ENCODE peak calls at places on chromosomes 1 and 21, in five cellular contexts. One of them, this sample, is unnamed.

GRCh38 chr21:42578034-42578433 is 64.4 kb downstream of the SLC37A1 start:
- DNase-seq in A549: no peak
- DNase-seq in Peyer's patch: peak; percentile 39
- DNase-seq in body of pancreas: no peak
- DNase-seq in transverse colon: peak; percentile 2
- DNase-seq in this sample: no peak

GRCh38 chr1:13616234-13616633 is 32.6 kb downstream of the PDPN start:
- DNase-seq in A549: no peak
- DNase-seq in Peyer's patch: no peak
- DNase-seq in body of pancreas: no peak
- DNase-seq in transverse colon: no peak
- DNase-seq in this sample: no peak

GRCh38 chr1:229993060-229993459 is 74.0 kb upstream of the GALNT2 start:
- DNase-seq in A549: no peak
- DNase-seq in Peyer's patch: no peak
- DNase-seq in body of pancreas: no peak
- DNase-seq in transverse colon: no peak
- DNase-seq in this sample: no peak

GRCh38 chr1:231107600-231108326 is 54.1 kb upstream of the TRIM67 start:
- DNase-seq in A549: no peak
- DNase-seq in Peyer's patch: no peak
- DNase-seq in body of pancreas: no peak
- DNase-seq in transverse colon: no peak
- DNase-seq in this sample: no peak

GRCh38 chr1:52057245-52057644 is 1.1 kb downstream of the BTF3L4 start:
- DNase-seq in A549: no peak
- DNase-seq in Peyer's patch: no peak
- DNase-seq in body of pancreas: no peak
- DNase-seq in transverse colon: no peak
- DNase-seq in this sample: no peak

GRCh38 chr1:206770531-206771352 is at the start of gene IL19:
- DNase-seq in A549: no peak
- DNase-seq in Peyer's patch: no peak
- DNase-seq in body of pancreas: no peak
- DNase-seq in transverse colon: peak; percentile 18
- DNase-seq in this sample: no peak

GRCh38 chr1:89941110-89941770 is 53.7 kb upstream of the ZNF326 start:
- DNase-seq in A549: no peak
- DNase-seq in Peyer's patch: no peak
- DNase-seq in body of pancreas: no peak
- DNase-seq in transverse colon: no peak
- DNase-seq in this sample: no peak

GRCh38 chr1:18580676-18581419 is 49.8 kb upstream of the PAX7 start:
- DNase-seq in A549: no peak
- DNase-seq in Peyer's patch: no peak
- DNase-seq in body of pancreas: peak; percentile 27
- DNase-seq in transverse colon: no peak
- DNase-seq in this sample: no peak

GRCh38 chr1:162349635-162350330 is 26.9 kb downstream of the SPATA46 start:
- DNase-seq in A549: peak; percentile 64
- DNase-seq in Peyer's patch: no peak
- DNase-seq in body of pancreas: no peak
- DNase-seq in transverse colon: no peak
- DNase-seq in this sample: no peak

GRCh38 chr1:206575165-206575893 is 36.9 kb downstream of the EIF2D start:
- DNase-seq in A549: no peak
- DNase-seq in Peyer's patch: no peak
- DNase-seq in body of pancreas: no peak
- DNase-seq in transverse colon: peak; percentile 49
- DNase-seq in this sample: no peak

GRCh38 chr21:42010507-42011493 is 640 bp upstream of the ZBTB21 start:
- DNase-seq in A549: no peak
- DNase-seq in Peyer's patch: no peak
- DNase-seq in body of pancreas: peak; percentile 43
- DNase-seq in transverse colon: peak; percentile 48
- DNase-seq in this sample: peak; percentile 17

GRCh38 chr1:154996966-154997701 is 3.7 kb downstream of the LENEP start:
- DNase-seq in A549: no peak
- DNase-seq in Peyer's patch: peak; percentile 37
- DNase-seq in body of pancreas: no peak
- DNase-seq in transverse colon: no peak
- DNase-seq in this sample: no peak

GRCh38 chr1:216464489-216464888 is 41.2 kb upstream of the USH2A start:
- DNase-seq in A549: peak; percentile 6
- DNase-seq in Peyer's patch: no peak
- DNase-seq in body of pancreas: no peak
- DNase-seq in transverse colon: no peak
- DNase-seq in this sample: no peak

GRCh38 chr1:8122160-8122476 is 96.0 kb upstream of the ERRFI1 start:
- DNase-seq in A549: no peak
- DNase-seq in Peyer's patch: no peak
- DNase-seq in body of pancreas: no peak
- DNase-seq in transverse colon: no peak
- DNase-seq in this sample: no peak

GRCh38 chr1:4664095-4664494 is 9.7 kb downstream of the AJAP1 start:
- DNase-seq in A549: no peak
- DNase-seq in Peyer's patch: no peak
- DNase-seq in body of pancreas: no peak
- DNase-seq in transverse colon: no peak
- DNase-seq in this sample: no peak

GRCh38 chr1:38403667-38404066 is 357.1 kb upstream of the POU3F1 start:
- DNase-seq in A549: no peak
- DNase-seq in Peyer's patch: no peak
- DNase-seq in body of pancreas: no peak
- DNase-seq in transverse colon: no peak
- DNase-seq in this sample: no peak

GRCh38 chr1:93602101-93602500 is 79.5 kb downstream of the BCAR3 start:
- DNase-seq in A549: no peak
- DNase-seq in Peyer's patch: no peak
- DNase-seq in body of pancreas: no peak
- DNase-seq in transverse colon: no peak
- DNase-seq in this sample: no peak

GRCh38 chr1:156870734-156871133 is 10.1 kb downstream of the NTRK1 start:
- DNase-seq in A549: peak; percentile 54
- DNase-seq in Peyer's patch: no peak
- DNase-seq in body of pancreas: no peak
- DNase-seq in transverse colon: no peak
- DNase-seq in this sample: no peak

GRCh38 chr1:3066250-3066711 is 2.7 kb upstream of the PRDM16 start:
- DNase-seq in A549: peak; percentile 32
- DNase-seq in Peyer's patch: peak; percentile 51
- DNase-seq in body of pancreas: peak; percentile 88
- DNase-seq in transverse colon: peak; percentile 6
- DNase-seq in this sample: no peak

GRCh38 chr1:21291964-21292363 is 1.7 kb upstream of the ECE1 start:
- DNase-seq in A549: no peak
- DNase-seq in Peyer's patch: no peak
- DNase-seq in body of pancreas: no peak
- DNase-seq in transverse colon: no peak
- DNase-seq in this sample: no peak

GRCh38 chr1:118077331-118078055 is 107.5 kb downstream of the SPAG17 start:
- DNase-seq in A549: peak; percentile 15
- DNase-seq in Peyer's patch: no peak
- DNase-seq in body of pancreas: peak; percentile 37
- DNase-seq in transverse colon: no peak
- DNase-seq in this sample: no peak

GRCh38 chr1:14486401-14487110 is 111.9 kb upstream of the KAZN start:
- DNase-seq in A549: no peak
- DNase-seq in Peyer's patch: no peak
- DNase-seq in body of pancreas: peak; percentile 9
- DNase-seq in transverse colon: no peak
- DNase-seq in this sample: no peak

GRCh38 chr1:59219926-59220325 is 77.0 kb upstream of the FGGY start:
- DNase-seq in A549: no peak
- DNase-seq in Peyer's patch: no peak
- DNase-seq in body of pancreas: no peak
- DNase-seq in transverse colon: no peak
- DNase-seq in this sample: no peak

GRCh38 chr1:146012703-146013565 is 8.6 kb downstream of the HJV start:
- DNase-seq in A549: peak; percentile 82
- DNase-seq in Peyer's patch: no peak
- DNase-seq in body of pancreas: peak; percentile 56
- DNase-seq in transverse colon: no peak
- DNase-seq in this sample: no peak

GRCh38 chr21:41367598-41368360 is 6.0 kb downstream of the MX2 start:
- DNase-seq in A549: no peak
- DNase-seq in Peyer's patch: peak; percentile 44
- DNase-seq in body of pancreas: no peak
- DNase-seq in transverse colon: no peak
- DNase-seq in this sample: no peak

GRCh38 chr1:33057095-33057494 is 20.4 kb upstream of the AK2 start:
- DNase-seq in A549: no peak
- DNase-seq in Peyer's patch: no peak
- DNase-seq in body of pancreas: no peak
- DNase-seq in transverse colon: no peak
- DNase-seq in this sample: no peak

GRCh38 chr1:92926873-92927272 is 34.4 kb downstream of the DIPK1A start:
- DNase-seq in A549: no peak
- DNase-seq in Peyer's patch: no peak
- DNase-seq in body of pancreas: no peak
- DNase-seq in transverse colon: no peak
- DNase-seq in this sample: no peak

GRCh38 chr1:68791800-68792199 is 294.9 kb upstream of the DEPDC1 start:
- DNase-seq in A549: no peak
- DNase-seq in Peyer's patch: no peak
- DNase-seq in body of pancreas: no peak
- DNase-seq in transverse colon: no peak
- DNase-seq in this sample: no peak

GRCh38 chr1:32508751-32509140 is 30.5 kb upstream of the ZBTB8A start:
- DNase-seq in A549: no peak
- DNase-seq in Peyer's patch: no peak
- DNase-seq in body of pancreas: no peak
- DNase-seq in transverse colon: no peak
- DNase-seq in this sample: no peak

GRCh38 chr1:978069-978834 is 3.6 kb downstream of the PERM1 start:
- DNase-seq in A549: no peak
- DNase-seq in Peyer's patch: no peak
- DNase-seq in body of pancreas: no peak
- DNase-seq in transverse colon: no peak
- DNase-seq in this sample: peak; percentile 56
- TF ChIP-seq CTCF in A549: no peak
- TF ChIP-seq CTCF in Peyer's patch: no peak
- TF ChIP-seq CTCF in body of pancreas: no peak
- TF ChIP-seq CTCF in transverse colon: no peak
- TF ChIP-seq CTCF in this sample: no peak

GRCh38 chr1:244970236-244970652 is 105.9 kb upstream of the HNRNPU start:
- DNase-seq in A549: peak; percentile 90
- DNase-seq in Peyer's patch: no peak
- DNase-seq in body of pancreas: peak; percentile 81
- DNase-seq in transverse colon: no peak
- DNase-seq in this sample: peak; percentile 69
- TF ChIP-seq POLR2A in A549: peak; percentile 44
- TF ChIP-seq POLR2A in Peyer's patch: no peak
- TF ChIP-seq POLR2A in body of pancreas: peak; percentile 43
- TF ChIP-seq POLR2A in transverse colon: no peak
- TF ChIP-seq POLR2A in this sample: no peak

DNA sequence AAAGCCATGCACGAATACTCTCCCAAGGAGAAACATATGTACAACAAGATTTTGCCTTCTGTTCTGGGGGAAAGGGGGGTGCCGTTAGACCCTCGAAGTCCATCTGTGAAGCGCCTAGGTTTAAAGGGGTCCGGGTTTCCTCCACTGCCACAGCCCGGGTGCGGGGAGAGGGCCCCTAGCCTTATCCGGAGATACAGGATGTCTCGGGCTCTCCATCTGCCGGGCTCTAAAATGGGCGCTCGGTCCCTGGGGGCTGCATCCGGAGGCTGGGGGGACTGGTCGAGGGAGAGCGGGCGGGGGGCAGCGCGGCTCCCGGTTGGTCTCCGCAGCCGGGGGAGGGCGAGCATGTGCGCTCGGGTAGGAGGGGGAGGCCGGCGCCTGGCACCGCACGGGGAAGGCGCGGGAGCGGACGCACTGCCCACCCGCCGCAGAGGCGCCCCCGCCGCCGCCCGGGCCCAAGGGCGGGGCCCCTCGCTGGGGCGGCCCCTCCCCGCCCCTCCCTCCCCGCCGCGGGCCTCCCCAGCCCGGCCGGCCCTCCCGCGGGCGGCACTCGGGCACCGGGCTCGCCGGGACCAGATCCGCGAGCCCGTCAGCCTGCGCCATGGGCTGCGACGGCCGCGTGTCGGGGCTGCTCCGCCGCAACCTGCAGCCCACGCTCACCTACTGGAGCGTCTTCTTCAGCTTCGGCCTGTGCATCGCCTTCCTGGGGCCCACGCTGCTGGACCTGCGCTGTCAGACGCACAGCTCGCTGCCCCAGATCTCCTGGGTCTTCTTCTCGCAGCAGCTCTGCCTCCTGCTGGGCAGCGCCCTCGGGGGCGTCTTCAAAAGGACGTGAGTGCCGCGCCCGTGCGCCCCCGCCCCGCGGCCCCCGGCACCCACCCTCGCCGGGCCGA is 63.1 kb downstream of the ELK4 start:
- DNase-seq in A549: no peak
- DNase-seq in Peyer's patch: no peak
- DNase-seq in body of pancreas: peak; percentile 39
- DNase-seq in transverse colon: peak; percentile 21
- DNase-seq in this sample: no peak
- H3K4me3 ChIP-seq in A549: peak overlapping the region; percentile 46
- H3K4me3 ChIP-seq in Peyer's patch: peak overlapping the region; percentile 46
- H3K4me3 ChIP-seq in body of pancreas: no peak overlapping the region
- H3K4me3 ChIP-seq in transverse colon: peak overlapping the region; percentile 51
- H3K4me3 ChIP-seq in this sample: peak overlapping the region; percentile 53

DNA sequence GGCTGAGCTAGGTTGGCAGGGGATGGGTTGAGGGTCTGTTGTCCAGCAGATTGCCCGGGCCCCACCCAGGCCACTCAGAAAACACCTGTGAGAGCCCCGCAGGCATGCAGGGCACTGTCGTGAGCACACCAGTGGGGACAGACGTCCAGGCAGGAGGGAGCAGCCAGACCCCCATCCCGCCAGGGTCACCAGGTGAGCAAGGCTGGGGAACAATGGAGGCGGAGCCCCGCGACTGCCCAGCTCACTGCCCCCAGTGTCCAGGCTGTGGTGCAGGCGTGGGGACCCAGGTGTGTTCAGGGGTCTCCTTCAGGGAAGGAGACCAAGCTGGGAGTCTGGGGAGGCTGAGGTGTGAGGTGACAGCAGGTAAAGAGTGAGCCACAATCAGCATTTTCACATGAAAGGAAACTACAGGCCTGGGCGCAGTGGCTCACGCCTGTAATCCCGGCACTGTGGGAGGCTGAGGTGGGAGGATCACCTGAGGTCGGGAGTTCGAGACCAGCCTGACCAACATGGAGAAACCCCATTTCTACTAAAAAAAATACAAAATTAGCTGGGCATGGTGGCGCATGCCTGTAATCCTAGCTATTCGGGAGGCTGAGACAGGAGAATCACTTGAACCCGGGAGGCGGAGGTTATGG is 9.4 kb upstream of the SAMD11 start:
- DNase-seq in A549: no peak
- DNase-seq in Peyer's patch: no peak
- DNase-seq in body of pancreas: peak; percentile 3
- DNase-seq in transverse colon: no peak
- DNase-seq in this sample: no peak
- TF ChIP-seq CTCF in A549: no peak
- TF ChIP-seq CTCF in Peyer's patch: no peak
- TF ChIP-seq CTCF in body of pancreas: no peak
- TF ChIP-seq CTCF in transverse colon: no peak
- TF ChIP-seq CTCF in this sample: no peak

This sample was measured in breast epithelium.